ENCODE peak calls at places on chromosomes 5 and 9, in nine cellular contexts. N is fibroblast of mammary gland; Q is NCI-H2029 treated with DMSO at 0.1 percent for 48 hours; W is stimulated activated naive B cell treated with anti-CD40 and anti-IgM and Interleukin-4, amounts not matched to agents 10 μg/mL and 1 μg/mL and 100 μg/mL, for 72 hours; R is M059J; B is GM04503; X is HL-60; A is stimulated activated CD4-positive, alpha-beta T cell treated with anti-CD3 and anti-CD28 coated beads, Interleukin-2, amount 100 ng/mL, for 48 hours; O is GM13976. S is an unnamed sample.

GRCh38 chr9:76905984-76906861 is at the start of gene PRUNE2:
- DNase-seq in W (peak; percentile 5), O (peak; percentile 60), R (peak; percentile 78), N (peak; percentile 86), Q (peak; percentile 54), B (no peak), A (peak; percentile 4), X (no peak), S (peak; percentile 0)

GRCh38 chr5:95988877-95989276 is 27.2 kb upstream of the ELL2 start:
- DNase-seq in W (no peak), Q (no peak), N (no peak), O (no peak), A (no peak), R (no peak), X (no peak), B (no peak), S (no peak)

GRCh38 chr9:101487443-101487855 is 46.2 kb upstream of the RNF20 start:
- DNase-seq in O (no peak), A (no peak), B (no peak), N (no peak), Q (no peak), W (no peak), R (no peak), X (no peak), S (no peak)

GRCh38 chr5:10295619-10296326 is 11.9 kb downstream of the CMBL start:
- DNase-seq in Q (no peak), W (no peak), O (no peak), N (no peak), X (no peak), A (no peak), B (no peak), R (peak; percentile 84), S (no peak)

GRCh38 chr9:114311571-114312512 is 11.1 kb upstream of the ORM1 start:
- DNase-seq in Q (no peak), R (no peak), W (no peak), A (no peak), X (no peak), O (no peak), N (no peak), B (no peak), S (no peak)

GRCh38 chr5:169631360-169631759 is 5.7 kb upstream of the DOCK2 start:
- DNase-seq in X (no peak), R (no peak), A (no peak), N (peak; percentile 92), W (no peak), Q (no peak), B (peak; percentile 44), O (no peak), S (no peak)

GRCh38 chr9:69400470-69400869 is 75.5 kb downstream of the ENTREP1 start:
- DNase-seq in N (no peak), W (no peak), X (no peak), O (no peak), R (no peak), Q (no peak), A (no peak), B (no peak), S (no peak)

GRCh38 chr9:34072410-34072809 is 23.7 kb upstream of the UBAP2 start:
- DNase-seq in R (no peak), W (no peak), N (no peak), A (no peak), O (no peak), X (no peak), Q (no peak), B (no peak), S (no peak)

GRCh38 chr5:55187370-55187769 is 14.4 kb upstream of the CDC20B start:
- DNase-seq in B (no peak), N (no peak), R (peak; percentile 45), Q (peak; percentile 71), A (no peak), W (no peak), X (no peak), O (no peak), S (no peak)

GRCh38 chr9:120393386-120394057 is 186.4 kb downstream of the CDK5RAP2 start:
- DNase-seq in R (peak; percentile 72), W (no peak), B (no peak), A (peak; percentile 6), X (no peak), O (no peak), Q (no peak), N (peak; percentile 64), S (no peak)

GRCh38 chr5:34626036-34626435 is 30.1 kb upstream of the RAI14 start:
- DNase-seq in A (no peak), Q (no peak), B (no peak), O (no peak), X (no peak), R (peak; percentile 94), W (no peak), N (peak; percentile 84), S (no peak)

S was measured in stimulated activated CD8-positive, alpha-beta memory T cell treated with anti-CD3 and anti-CD28 coated beads, Interleukin-4, amount 100 ng/mL, for 24 hours.